ENCODE peak calls at places on chromosomes 3 and 15, in six cellular contexts. R, V, Y, S, X and B are unnamed samples.

GRCh38 chr3:149395107-149396089 is 17.9 kb upstream of the TM4SF1 start:
- DNase-seq in R (peak; percentile 4), V (peak; percentile 55), Y (no peak), S (peak; percentile 80), X (peak; percentile 57), B (peak; percentile 82)

GRCh38 chr15:39786444-39787056 is 3.9 kb upstream of the FSIP1 start:
- DNase-seq in R (peak; percentile 58), V (peak; percentile 34), Y (peak; percentile 36), S (peak; percentile 67), X (peak; percentile 72), B (peak; percentile 77)

GRCh38 chr3:116103868-116104530 is 341.3 kb downstream of the LSAMP start:
- DNase-seq in R (no peak), V (no peak), Y (no peak), S (no peak), X (no peak), B (no peak)

GRCh38 chr3:106425021-106425420 is 556.2 kb upstream of the CBLB start:
- DNase-seq in R (no peak), V (no peak), Y (peak; percentile 3), S (peak; percentile 84), X (peak; percentile 72), B (peak; percentile 89)

GRCh38 chr15:55694652-55695150 is 48.3 kb downstream of the PRTG start:
- DNase-seq in R (peak; percentile 47), V (no peak), Y (no peak), S (peak; percentile 75), X (no peak), B (peak; percentile 97)

GRCh38 chr3:40951636-40952035 is 247.7 kb upstream of the CTNNB1 start:
- DNase-seq in R (no peak), V (no peak), Y (no peak), S (peak; percentile 30), X (peak; percentile 51), B (peak; percentile 80)

GRCh38 chr15:69973102-69973714 is 124.5 kb downstream of the TLE3 start:
- DNase-seq in R (no peak), V (no peak), Y (no peak), S (peak; percentile 66), X (peak; percentile 57), B (peak; percentile 37)

GRCh38 chr3:100002599-100003350 is 111.5 kb downstream of the FILIP1L start:
- DNase-seq in R (no peak), V (no peak), Y (peak; percentile 61), S (peak; percentile 98), X (peak; percentile 90), B (peak; percentile 80)

GRCh38 chr3:78992400-78992799 is 775.4 kb downstream of the ROBO1 start:
- DNase-seq in R (no peak), V (no peak), Y (no peak), S (no peak), X (no peak), B (no peak)

GRCh38 chr3:14144423-14145075 is 19.7 kb downstream of the TMEM43 start:
- DNase-seq in R (peak; percentile 72), V (peak; percentile 76), Y (peak; percentile 92), S (peak; percentile 98), X (peak; percentile 99), B (peak; percentile 99)

GRCh38 chr3:46006646-46007045 is 11.0 kb upstream of the FYCO1 start:
- DNase-seq in R (no peak), V (no peak), Y (peak; percentile 45), S (peak; percentile 63), X (peak; percentile 94), B (peak; percentile 96)

GRCh38 chr15:85330941-85331588 is 49.3 kb upstream of the AKAP13 start:
- DNase-seq in R (peak; percentile 69), V (no peak), Y (peak; percentile 72), S (peak; percentile 98), X (peak; percentile 97), B (peak; percentile 98)

GRCh38 chr3:169623971-169624370 is 39.5 kb downstream of the MECOM start:
- DNase-seq in R (no peak), V (peak; percentile 40), Y (no peak), S (no peak), X (no peak), B (no peak)

GRCh38 chr3:183339461-183340086 is 86.5 kb downstream of the B3GNT5 start:
- DNase-seq in R (peak; percentile 58), V (peak; percentile 72), Y (no peak), S (no peak), X (peak; percentile 58), B (no peak)

GRCh38 chr15:60854858-60855568 is 374.1 kb downstream of the RORA start:
- DNase-seq in R (no peak), V (no peak), Y (no peak), S (no peak), X (peak; percentile 8), B (no peak)

GRCh38 chr3:4680881-4681300 is 187.7 kb downstream of the ITPR1 start:
- DNase-seq in R (no peak), V (no peak), Y (peak; percentile 41), S (peak; percentile 68), X (peak; percentile 66), B (no peak)

GRCh38 chr15:41104234-41104633 is 11.8 kb downstream of the INO80 start:
- DNase-seq in R (no peak), V (no peak), Y (peak; percentile 25), S (no peak), X (peak; percentile 75), B (peak; percentile 9)

GRCh38 chr3:184937611-184938010 is 125.6 kb downstream of the VPS8 start:
- DNase-seq in R (no peak), V (no peak), Y (no peak), S (no peak), X (peak; percentile 17), B (peak; percentile 37)

GRCh38 chr3:54631507-54632280 is 296.2 kb downstream of the LRTM1 start:
- DNase-seq in R (no peak), V (no peak), Y (no peak), S (peak; percentile 21), X (no peak), B (no peak)

GRCh38 chr3:36784012-36784763 is 19.8 kb upstream of the DCLK3 start:
- DNase-seq in R (no peak), V (no peak), Y (no peak), S (peak; percentile 2), X (peak; percentile 62), B (no peak)

GRCh38 chr15:96160269-96160668 is 170.2 kb upstream of the NR2F2 start:
- DNase-seq in R (no peak), V (no peak), Y (peak; percentile 17), S (no peak), X (peak; percentile 57), B (peak; percentile 43)